ENCODE peak calls at places on chromosome 4, in nine cellular contexts. One of them, this sample, is unnamed.
A peak's percentile ranks its signal among the peaks of the same experiment; 100 is the strongest.

GRCh38 chr4:1639299-1639868 is 44.7 kb downstream of the FAM53A start:
- DNase-seq in neuronal stem cell: no peak
- DNase-seq in lower lobe of right lung: no peak
- DNase-seq in left ventricle myocardium inferior: no peak
- DNase-seq in body of pancreas: no peak
- DNase-seq in RWPE2: peak; percentile 63
- DNase-seq in heart left ventricle: no peak
- DNase-seq in aorta: no peak
- DNase-seq in esophagus muscularis mucosa: no peak
- DNase-seq in this sample: no peak

GRCh38 chr4:16909245-16909644 is 10.8 kb upstream of the LDB2 start:
- DNase-seq in neuronal stem cell: no peak
- DNase-seq in lower lobe of right lung: no peak
- DNase-seq in left ventricle myocardium inferior: peak; percentile 17
- DNase-seq in body of pancreas: no peak
- DNase-seq in RWPE2: no peak
- DNase-seq in heart left ventricle: peak; percentile 18
- DNase-seq in aorta: no peak
- DNase-seq in esophagus muscularis mucosa: no peak
- DNase-seq in this sample: peak; percentile 9

GRCh38 chr4:8181844-8182243 is 17.2 kb upstream of the SH3TC1 start:
- DNase-seq in neuronal stem cell: no peak
- DNase-seq in lower lobe of right lung: peak; percentile 47
- DNase-seq in left ventricle myocardium inferior: peak; percentile 58
- DNase-seq in body of pancreas: peak; percentile 70
- DNase-seq in RWPE2: no peak
- DNase-seq in heart left ventricle: peak; percentile 54
- DNase-seq in aorta: no peak
- DNase-seq in esophagus muscularis mucosa: no peak
- DNase-seq in this sample: no peak

GRCh38 chr4:107688421-107688820 is 31.6 kb downstream of the PAPSS1 start:
- DNase-seq in neuronal stem cell: no peak
- DNase-seq in lower lobe of right lung: no peak
- DNase-seq in left ventricle myocardium inferior: no peak
- DNase-seq in body of pancreas: no peak
- DNase-seq in RWPE2: no peak
- DNase-seq in heart left ventricle: no peak
- DNase-seq in aorta: no peak
- DNase-seq in esophagus muscularis mucosa: no peak
- DNase-seq in this sample: no peak

GRCh38 chr4:177464026-177464425 is 21.8 kb upstream of the AGA start:
- DNase-seq in neuronal stem cell: no peak
- DNase-seq in lower lobe of right lung: no peak
- DNase-seq in left ventricle myocardium inferior: no peak
- DNase-seq in body of pancreas: no peak
- DNase-seq in RWPE2: no peak
- DNase-seq in heart left ventricle: no peak
- DNase-seq in aorta: no peak
- DNase-seq in esophagus muscularis mucosa: no peak
- DNase-seq in this sample: no peak

GRCh38 chr4:110586137-110586850 is 36.6 kb downstream of the PITX2 start:
- DNase-seq in neuronal stem cell: no peak
- DNase-seq in lower lobe of right lung: no peak
- DNase-seq in left ventricle myocardium inferior: no peak
- DNase-seq in body of pancreas: no peak
- DNase-seq in RWPE2: no peak
- DNase-seq in heart left ventricle: no peak
- DNase-seq in aorta: no peak
- DNase-seq in esophagus muscularis mucosa: no peak
- DNase-seq in this sample: no peak

GRCh38 chr4:3371581-3372001 is 70.2 kb upstream of the HGFAC start:
- DNase-seq in neuronal stem cell: no peak
- DNase-seq in lower lobe of right lung: peak; percentile 36
- DNase-seq in left ventricle myocardium inferior: no peak
- DNase-seq in body of pancreas: no peak
- DNase-seq in RWPE2: no peak
- DNase-seq in heart left ventricle: no peak
- DNase-seq in aorta: no peak
- DNase-seq in esophagus muscularis mucosa: peak; percentile 45
- DNase-seq in this sample: no peak

GRCh38 chr4:167129146-167129545 is 105.1 kb downstream of the SPOCK3 start:
- DNase-seq in neuronal stem cell: no peak
- DNase-seq in lower lobe of right lung: no peak
- DNase-seq in left ventricle myocardium inferior: no peak
- DNase-seq in body of pancreas: no peak
- DNase-seq in RWPE2: no peak
- DNase-seq in heart left ventricle: no peak
- DNase-seq in aorta: no peak
- DNase-seq in esophagus muscularis mucosa: no peak
- DNase-seq in this sample: no peak

GRCh38 chr4:70575964-70576363 is 16.1 kb upstream of the AMBN start:
- DNase-seq in neuronal stem cell: no peak
- DNase-seq in lower lobe of right lung: no peak
- DNase-seq in left ventricle myocardium inferior: no peak
- DNase-seq in body of pancreas: no peak
- DNase-seq in RWPE2: no peak
- DNase-seq in heart left ventricle: no peak
- DNase-seq in aorta: no peak
- DNase-seq in esophagus muscularis mucosa: no peak
- DNase-seq in this sample: no peak

GRCh38 chr4:176849076-176849475 is 56.4 kb upstream of the VEGFC start:
- DNase-seq in neuronal stem cell: no peak
- DNase-seq in lower lobe of right lung: no peak
- DNase-seq in left ventricle myocardium inferior: no peak
- DNase-seq in body of pancreas: no peak
- DNase-seq in RWPE2: no peak
- DNase-seq in heart left ventricle: no peak
- DNase-seq in aorta: no peak
- DNase-seq in esophagus muscularis mucosa: no peak
- DNase-seq in this sample: no peak

GRCh38 chr4:45078201-45078600 is 351.8 kb upstream of the GNPDA2 start:
- DNase-seq in neuronal stem cell: no peak
- DNase-seq in lower lobe of right lung: no peak
- DNase-seq in left ventricle myocardium inferior: no peak
- DNase-seq in body of pancreas: no peak
- DNase-seq in RWPE2: no peak
- DNase-seq in heart left ventricle: no peak
- DNase-seq in aorta: no peak
- DNase-seq in esophagus muscularis mucosa: no peak
- DNase-seq in this sample: no peak

GRCh38 chr4:7330031-7330596 is 104.6 kb downstream of the PSAPL1 start:
- DNase-seq in neuronal stem cell: no peak
- DNase-seq in lower lobe of right lung: no peak
- DNase-seq in left ventricle myocardium inferior: peak; percentile 1
- DNase-seq in body of pancreas: no peak
- DNase-seq in RWPE2: no peak
- DNase-seq in heart left ventricle: no peak
- DNase-seq in aorta: peak; percentile 14
- DNase-seq in esophagus muscularis mucosa: no peak
- DNase-seq in this sample: no peak

GRCh38 chr4:122481766-122482405 is 25.4 kb upstream of the IL2 start:
- DNase-seq in neuronal stem cell: no peak
- DNase-seq in lower lobe of right lung: no peak
- DNase-seq in left ventricle myocardium inferior: no peak
- DNase-seq in body of pancreas: no peak
- DNase-seq in RWPE2: no peak
- DNase-seq in heart left ventricle: no peak
- DNase-seq in aorta: no peak
- DNase-seq in esophagus muscularis mucosa: no peak
- DNase-seq in this sample: peak; percentile 74

GRCh38 chr4:54152846-54153600 is 53.1 kb downstream of the GSX2 start:
- DNase-seq in neuronal stem cell: no peak
- DNase-seq in lower lobe of right lung: no peak
- DNase-seq in left ventricle myocardium inferior: no peak
- DNase-seq in body of pancreas: no peak
- DNase-seq in RWPE2: no peak
- DNase-seq in heart left ventricle: no peak
- DNase-seq in aorta: no peak
- DNase-seq in esophagus muscularis mucosa: no peak
- DNase-seq in this sample: peak; percentile 81

GRCh38 chr4:74307163-74307562 is 1.1 kb upstream of the EPGN start:
- DNase-seq in neuronal stem cell: no peak
- DNase-seq in lower lobe of right lung: no peak
- DNase-seq in left ventricle myocardium inferior: no peak
- DNase-seq in body of pancreas: no peak
- DNase-seq in RWPE2: no peak
- DNase-seq in heart left ventricle: no peak
- DNase-seq in aorta: no peak
- DNase-seq in esophagus muscularis mucosa: no peak
- DNase-seq in this sample: no peak

GRCh38 chr4:119683518-119683917 is 54.9 kb upstream of the PDE5A start:
- DNase-seq in neuronal stem cell: no peak
- DNase-seq in lower lobe of right lung: no peak
- DNase-seq in left ventricle myocardium inferior: no peak
- DNase-seq in body of pancreas: no peak
- DNase-seq in RWPE2: no peak
- DNase-seq in heart left ventricle: no peak
- DNase-seq in aorta: no peak
- DNase-seq in esophagus muscularis mucosa: no peak
- DNase-seq in this sample: no peak

GRCh38 chr4:177554966-177555574 is 112.8 kb upstream of the AGA start:
- DNase-seq in neuronal stem cell: peak; percentile 12
- DNase-seq in lower lobe of right lung: no peak
- DNase-seq in left ventricle myocardium inferior: no peak
- DNase-seq in body of pancreas: peak; percentile 36
- DNase-seq in RWPE2: no peak
- DNase-seq in heart left ventricle: no peak
- DNase-seq in aorta: no peak
- DNase-seq in esophagus muscularis mucosa: no peak
- DNase-seq in this sample: no peak

GRCh38 chr4:6917445-6918241 is 8.0 kb downstream of the TBC1D14 start:
- DNase-seq in neuronal stem cell: no peak
- DNase-seq in lower lobe of right lung: peak; percentile 93
- DNase-seq in left ventricle myocardium inferior: peak; percentile 61
- DNase-seq in body of pancreas: peak; percentile 84
- DNase-seq in RWPE2: no peak
- DNase-seq in heart left ventricle: peak; percentile 46
- DNase-seq in aorta: peak; percentile 84
- DNase-seq in esophagus muscularis mucosa: peak; percentile 94
- DNase-seq in this sample: no peak

DNA sequence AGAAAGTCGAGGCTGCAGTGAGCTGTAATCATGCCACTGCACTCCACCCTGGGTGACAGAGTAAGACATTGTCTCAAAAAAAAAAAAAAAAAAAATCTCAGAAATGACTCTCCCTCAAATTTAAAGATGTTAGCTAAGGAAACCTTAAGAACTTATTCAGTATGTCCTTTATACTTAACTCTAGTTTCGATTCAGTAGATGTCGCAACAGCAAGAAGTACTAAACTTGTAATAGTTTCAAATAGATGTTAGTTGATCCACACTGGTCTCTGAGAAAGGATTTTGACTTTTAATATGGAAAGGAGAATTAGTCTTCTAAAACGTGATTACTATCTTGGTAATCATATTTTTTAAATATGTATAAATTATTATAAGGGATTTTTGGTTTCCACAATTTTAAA is 29.6 kb downstream of the NKX3-2 start:
- DNase-seq in neuronal stem cell: no peak
- DNase-seq in lower lobe of right lung: no peak
- DNase-seq in left ventricle myocardium inferior: no peak
- DNase-seq in body of pancreas: no peak
- DNase-seq in RWPE2: no peak
- DNase-seq in heart left ventricle: no peak
- DNase-seq in aorta: no peak
- DNase-seq in esophagus muscularis mucosa: no peak
- DNase-seq in this sample: no peak
- H3K27me3 ChIP-seq in neuronal stem cell: peaks cover 5% of the 10 kb centered on the region
- H3K27me3 ChIP-seq in lower lobe of right lung: peaks cover 22% of the 10 kb centered on the region
- H3K27me3 ChIP-seq in left ventricle myocardium inferior: peaks cover 83% of the 10 kb centered on the region
- H3K27me3 ChIP-seq in body of pancreas: no peaks in the 10 kb centered on the region
- H3K27me3 ChIP-seq in RWPE2: peaks cover 35% of the 10 kb centered on the region
- H3K27me3 ChIP-seq in heart left ventricle: peaks cover 13% of the 10 kb centered on the region
- H3K27me3 ChIP-seq in aorta: no peaks in the 10 kb centered on the region
- H3K27me3 ChIP-seq in esophagus muscularis mucosa: no peaks in the 10 kb centered on the region
- H3K27me3 ChIP-seq in this sample: no peaks in the 10 kb centered on the region

GRCh38 chr4:95549246-95550138 is 719 bp upstream of the UNC5C start:
- DNase-seq in neuronal stem cell: peak; percentile 43
- DNase-seq in lower lobe of right lung: peak; percentile 67
- DNase-seq in left ventricle myocardium inferior: peak; percentile 77
- DNase-seq in body of pancreas: peak; percentile 31
- DNase-seq in RWPE2: no peak
- DNase-seq in heart left ventricle: peak; percentile 62
- DNase-seq in aorta: peak; percentile 70
- DNase-seq in esophagus muscularis mucosa: no peak
- DNase-seq in this sample: no peak
- H3K27me3 ChIP-seq in neuronal stem cell: no peaks in the 10 kb centered on the region
- H3K27me3 ChIP-seq in lower lobe of right lung: peaks cover 20% of the 10 kb centered on the region
- H3K27me3 ChIP-seq in left ventricle myocardium inferior: peaks cover 75% of the 10 kb centered on the region
- H3K27me3 ChIP-seq in body of pancreas: peaks cover 3% of the 10 kb centered on the region
- H3K27me3 ChIP-seq in RWPE2: peaks cover 61% of the 10 kb centered on the region
- H3K27me3 ChIP-seq in heart left ventricle: peaks cover 18% of the 10 kb centered on the region
- H3K27me3 ChIP-seq in aorta: no peaks in the 10 kb centered on the region
- H3K27me3 ChIP-seq in esophagus muscularis mucosa: peaks cover 22% of the 10 kb centered on the region
- H3K27me3 ChIP-seq in this sample: peaks cover 25% of the 10 kb centered on the region

GRCh38 chr4:80184791-80185756 is 12.2 kb upstream of the PRDM8 start:
- DNase-seq in neuronal stem cell: no peak
- DNase-seq in lower lobe of right lung: no peak
- DNase-seq in left ventricle myocardium inferior: no peak
- DNase-seq in body of pancreas: no peak
- DNase-seq in RWPE2: no peak
- DNase-seq in heart left ventricle: no peak
- DNase-seq in aorta: no peak
- DNase-seq in esophagus muscularis mucosa: peak; percentile 89
- DNase-seq in this sample: peak; percentile 26

GRCh38 chr4:80182237-80182866 is 15.0 kb upstream of the PRDM8 start:
- DNase-seq in neuronal stem cell: no peak
- DNase-seq in lower lobe of right lung: no peak
- DNase-seq in left ventricle myocardium inferior: no peak
- DNase-seq in body of pancreas: no peak
- DNase-seq in RWPE2: no peak
- DNase-seq in heart left ventricle: no peak
- DNase-seq in aorta: no peak
- DNase-seq in esophagus muscularis mucosa: peak; percentile 90
- DNase-seq in this sample: peak; percentile 43

GRCh38 chr4:80183196-80184052 is 13.9 kb upstream of the PRDM8 start:
- DNase-seq in neuronal stem cell: no peak
- DNase-seq in lower lobe of right lung: peak; percentile 53
- DNase-seq in left ventricle myocardium inferior: peak; percentile 41
- DNase-seq in body of pancreas: no peak
- DNase-seq in RWPE2: no peak
- DNase-seq in heart left ventricle: no peak
- DNase-seq in aorta: peak; percentile 56
- DNase-seq in esophagus muscularis mucosa: peak; percentile 93
- DNase-seq in this sample: peak; percentile 43

GRCh38 chr4:80185787-80186548 is 11.3 kb upstream of the PRDM8 start:
- DNase-seq in neuronal stem cell: no peak
- DNase-seq in lower lobe of right lung: no peak
- DNase-seq in left ventricle myocardium inferior: no peak
- DNase-seq in body of pancreas: no peak
- DNase-seq in RWPE2: no peak
- DNase-seq in heart left ventricle: no peak
- DNase-seq in aorta: no peak
- DNase-seq in esophagus muscularis mucosa: peak; percentile 82
- DNase-seq in this sample: no peak

GRCh38 chr4:80184053-80184790 is 13.1 kb upstream of the PRDM8 start:
- DNase-seq in neuronal stem cell: peak; percentile 82
- DNase-seq in lower lobe of right lung: peak; percentile 89
- DNase-seq in left ventricle myocardium inferior: peak; percentile 87
- DNase-seq in body of pancreas: peak; percentile 80
- DNase-seq in RWPE2: peak; percentile 81
- DNase-seq in heart left ventricle: peak; percentile 85
- DNase-seq in aorta: peak; percentile 93
- DNase-seq in esophagus muscularis mucosa: no peak
- DNase-seq in this sample: peak; percentile 86
- H3K27me3 ChIP-seq in neuronal stem cell: peaks cover 73% of the 10 kb centered on the region
- H3K27me3 ChIP-seq in lower lobe of right lung: peaks cover 44% of the 10 kb centered on the region
- H3K27me3 ChIP-seq in left ventricle myocardium inferior: peaks cover 53% of the 10 kb centered on the region
- H3K27me3 ChIP-seq in body of pancreas: peaks cover 36% of the 10 kb centered on the region
- H3K27me3 ChIP-seq in RWPE2: no peaks in the 10 kb centered on the region
- H3K27me3 ChIP-seq in heart left ventricle: peaks cover 44% of the 10 kb centered on the region
- H3K27me3 ChIP-seq in aorta: no peaks in the 10 kb centered on the region
- H3K27me3 ChIP-seq in esophagus muscularis mucosa: no peaks in the 10 kb centered on the region
- H3K27me3 ChIP-seq in this sample: no peaks in the 10 kb centered on the region

GRCh38 chr4:52846502-52846901 is 15.6 kb upstream of the RASL11B start:
- DNase-seq in neuronal stem cell: no peak
- DNase-seq in lower lobe of right lung: no peak
- DNase-seq in left ventricle myocardium inferior: no peak
- DNase-seq in body of pancreas: no peak
- DNase-seq in RWPE2: no peak
- DNase-seq in heart left ventricle: no peak
- DNase-seq in aorta: no peak
- DNase-seq in esophagus muscularis mucosa: no peak
- DNase-seq in this sample: no peak
- H3K27me3 ChIP-seq in neuronal stem cell: no peaks in the 10 kb centered on the region
- H3K27me3 ChIP-seq in lower lobe of right lung: no peaks in the 10 kb centered on the region
- H3K27me3 ChIP-seq in left ventricle myocardium inferior: no peaks in the 10 kb centered on the region
- H3K27me3 ChIP-seq in body of pancreas: no peaks in the 10 kb centered on the region
- H3K27me3 ChIP-seq in RWPE2: no peaks in the 10 kb centered on the region
- H3K27me3 ChIP-seq in heart left ventricle: no peaks in the 10 kb centered on the region
- H3K27me3 ChIP-seq in aorta: peaks cover 1% of the 10 kb centered on the region
- H3K27me3 ChIP-seq in esophagus muscularis mucosa: no peaks in the 10 kb centered on the region
- H3K27me3 ChIP-seq in this sample: no peaks in the 10 kb centered on the region